ENCODE peak calls at places on chromosomes 13 and 19, in six cellular contexts. J is AG10803, X is fibroblast of pulmonary artery, Q is fibroblast of lung, B is body of pancreas, C is NAMALWA. E is an unnamed sample.

GRCh38 chr19:8251025-8251472 is 41.9 kb downstream of the CERS4 start:
- DNase-seq in X (peak; percentile 27), Q (peak; percentile 55), J (peak; percentile 11), B (peak; percentile 85), C (no peak), E (no peak)

GRCh38 chr19:19061491-19061890 is 2.3 kb upstream of the SLC25A42 start:
- DNase-seq in B (peak; percentile 21), C (no peak), Q (no peak), J (no peak), X (no peak), E (no peak)

GRCh38 chr19:48413879-48414623 is 20.6 kb downstream of the GRIN2D start:
- DNase-seq in X (no peak), B (no peak), C (no peak), J (peak; percentile 54), Q (peak; percentile 31), E (peak; percentile 22)

GRCh38 chr19:34120846-34121639 is 51.3 kb upstream of the LSM14A start:
- DNase-seq in J (peak; percentile 50), X (peak; percentile 71), Q (peak; percentile 34), C (peak; percentile 75), B (peak; percentile 30), E (peak; percentile 27)

GRCh38 chr19:10712754-10713153 is 5.1 kb upstream of the DNM2 start:
- DNase-seq in Q (no peak), X (no peak), B (no peak), C (no peak), J (no peak), E (no peak)

GRCh38 chr13:92806215-92806614 is 420.4 kb upstream of the GPC6 start:
- DNase-seq in Q (peak; percentile 26), X (peak; percentile 10), C (peak; percentile 24), B (peak; percentile 5), J (peak; percentile 15), E (peak; percentile 53)

GRCh38 chr13:106815545-106815944 is 247.6 kb upstream of the ARGLU1 start:
- DNase-seq in J (no peak), C (no peak), B (no peak), X (no peak), Q (no peak), E (no peak)

GRCh38 chr13:111552891-111553637 is 232.6 kb downstream of the TEX29 start:
- DNase-seq in X (no peak), Q (no peak), J (no peak), B (no peak), C (no peak), E (no peak)

GRCh38 chr13:106523566-106523965 is 11.9 kb downstream of the EFNB2 start:
- DNase-seq in J (peak; percentile 56), Q (no peak), X (no peak), B (no peak), C (no peak), E (no peak)

GRCh38 chr13:88068975-88069374 is 397.8 kb downstream of the SLITRK5 start:
- DNase-seq in X (no peak), C (peak; percentile 76), B (peak; percentile 3), Q (no peak), J (no peak), E (no peak)

GRCh38 chr19:35236638-35237400 is 8.3 kb upstream of the FAM187B start:
- DNase-seq in J (no peak), C (peak; percentile 39), X (no peak), B (no peak), Q (no peak), E (no peak)

GRCh38 chr13:25980255-25980654 is 71.6 kb downstream of the SHISA2 start:
- DNase-seq in J (peak; percentile 18), Q (peak; percentile 10), B (peak; percentile 13), C (peak; percentile 23), X (peak; percentile 8), E (peak; percentile 20)

GRCh38 chr19:48516536-48516935 is 4.9 kb upstream of the LMTK3 start:
- DNase-seq in X (no peak), Q (no peak), B (no peak), C (no peak), J (no peak), E (no peak)

GRCh38 chr19:30799854-30800755 is 427.9 kb downstream of the ZNF536 start:
- DNase-seq in B (peak; percentile 33), Q (no peak), X (no peak), C (peak; percentile 43), J (peak; percentile 8), E (no peak)

GRCh38 chr13:36815069-36815468 is 4.0 kb upstream of the RFXAP start:
- DNase-seq in C (peak; percentile 64), Q (no peak), X (no peak), J (no peak), B (no peak), E (no peak)

GRCh38 chr19:24033962-24034342 is 53.0 kb upstream of the ZNF254 start:
- DNase-seq in J (peak; percentile 65), C (peak; percentile 54), B (peak; percentile 61), X (peak; percentile 68), Q (peak; percentile 71), E (peak; percentile 54)

E was measured in SW 1271.